ENCODE peak calls at places on chromosomes 1 and 21, in seven cellular contexts. O is psoas muscle, S is brain microvascular endothelial cell, Y is heart left ventricle, G is stomach, C is neural progenitor cell, F is testis. P is an unnamed sample. For H3K36me3, the result is how much of the 10 kb centered on the place peaks cover.

GRCh38 chr1:77659879-77660593 is 22.4 kb downstream of the ZZZ3 start:
- DNase-seq in S (no peak), Y (no peak), F (no peak), C (no peak), O (no peak), G (no peak), P (no peak)

GRCh38 chr1:57072775-57073174 is 107.0 kb upstream of the C8B start:
- DNase-seq in O (no peak), F (no peak), S (no peak), C (no peak), Y (no peak), G (no peak), P (no peak)

GRCh38 chr1:45452503-45452902 is 38.5 kb downstream of the TESK2 start:
- DNase-seq in Y (no peak), O (no peak), G (no peak), S (no peak), C (no peak), F (no peak), P (no peak)

GRCh38 chr21:42232176-42232825 is 13.4 kb downstream of the ABCG1 start:
- DNase-seq in G (no peak), Y (no peak), F (no peak), C (no peak), O (peak), S (no peak), P (no peak)

GRCh38 chr1:41122851-41123518 is 101.5 kb upstream of the SLFNL1 start:
- DNase-seq in C (peak), F (peak), Y (no peak), S (peak), O (no peak), G (peak), P (no peak)

GRCh38 chr1:230031131-230031530 is 35.9 kb upstream of the GALNT2 start:
- DNase-seq in C (no peak), S (peak), Y (no peak), O (no peak), G (no peak), F (no peak), P (no peak)

GRCh38 chr1:47371016-47371517 is 37.5 kb downstream of the CMPK1 start:
- DNase-seq in S (no peak), G (no peak), Y (no peak), O (no peak), F (no peak), C (no peak), P (no peak)

GRCh38 chr1:39086386-39087108 is 60.4 kb downstream of the NDUFS5 start:
- DNase-seq in S (peak), F (no peak), C (no peak), O (no peak), G (no peak), Y (no peak), P (no peak)

GRCh38 chr21:41964171-41964570 is 10.4 kb upstream of the C2CD2 start:
- DNase-seq in O (no peak), C (no peak), G (no peak), Y (no peak), F (peak), S (no peak), P (no peak)

GRCh38 chr1:17437260-17438175 is 2.0 kb downstream of the RCC2 start:
- DNase-seq in O (peak), Y (peak), F (peak), S (no peak), G (peak), C (peak), P (peak)

GRCh38 chr1:216621536-216621935 is 101.7 kb downstream of the ESRRG start:
- DNase-seq in C (no peak), O (no peak), S (no peak), F (no peak), Y (no peak), G (no peak), P (no peak)

GRCh38 chr1:24391882-24392603 is 21.5 kb downstream of the STPG1 start:
- DNase-seq in S (peak), F (peak), Y (peak), C (peak), O (peak), G (peak), P (peak)

GRCh38 chr1:245678866-245679411 is 524.2 kb downstream of the KIF26B start:
- DNase-seq in S (no peak), O (no peak), Y (no peak), G (peak), C (no peak), F (no peak), P (no peak)

GRCh38 chr1:173329747-173330146 is 122.6 kb upstream of the TNFSF4 start:
- DNase-seq in Y (no peak), G (no peak), O (no peak), F (no peak), S (peak), C (no peak), P (no peak)

GRCh38 chr1:58401991-58402390 is 144.5 kb downstream of the OMA1 start:
- DNase-seq in O (no peak), Y (peak), S (no peak), C (no peak), G (no peak), F (no peak), P (no peak)

GRCh38 chr1:11158720-11159321 is 30.3 kb upstream of the ANGPTL7 start:
- DNase-seq in G (no peak), Y (no peak), F (no peak), O (no peak), S (peak), C (no peak), P (no peak)

GRCh38 chr1:235920596-235921375 is 54.1 kb upstream of the LYST start:
- DNase-seq in F (no peak), G (peak), O (no peak), Y (no peak), S (no peak), C (no peak), P (no peak)

GRCh38 chr1:174682419-174683008 is 234.8 kb downstream of the GPR52 start:
- DNase-seq in Y (no peak), C (no peak), S (peak), G (no peak), O (no peak), F (no peak), P (no peak)

GRCh38 chr1:201896951-201897391 is 8.3 kb downstream of the SHISA4 start:
- DNase-seq in Y (peak), G (no peak), C (no peak), S (no peak), F (no peak), O (peak), P (no peak)
- TF ChIP-seq CTCF in Y (no peak), G (no peak), C (no peak), S (peak), F (no peak), O (no peak), P (no peak)

DNA sequence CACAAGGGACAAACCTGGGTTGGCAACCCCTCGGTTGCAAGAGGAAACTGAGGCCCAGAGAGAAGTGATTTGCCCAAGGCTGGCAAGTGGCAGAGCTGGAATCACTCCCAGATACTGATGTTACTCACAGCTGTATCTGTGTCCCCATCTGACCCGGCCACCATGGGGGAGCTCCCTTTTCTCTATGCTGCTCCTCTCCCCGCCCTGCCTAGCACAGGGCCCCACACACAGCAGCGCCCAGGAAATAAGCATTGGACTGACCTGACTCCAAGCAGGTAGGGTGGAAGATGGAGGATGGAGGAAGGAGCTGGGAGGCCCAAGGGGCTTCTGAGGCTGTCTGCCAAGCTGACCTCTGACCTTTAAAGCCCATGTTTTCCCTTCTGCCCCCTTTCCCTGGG is 3.0 kb upstream of the FBLIM1 start:
- DNase-seq in G (no peak), O (no peak), Y (no peak), F (no peak), C (no peak), S (no peak), P (no peak)
- H3K4me3 ChIP-seq in G (no peak), O (no peak), Y (no peak), F (no peak), C (no peak), S (no peak), P (no peak)

DNA sequence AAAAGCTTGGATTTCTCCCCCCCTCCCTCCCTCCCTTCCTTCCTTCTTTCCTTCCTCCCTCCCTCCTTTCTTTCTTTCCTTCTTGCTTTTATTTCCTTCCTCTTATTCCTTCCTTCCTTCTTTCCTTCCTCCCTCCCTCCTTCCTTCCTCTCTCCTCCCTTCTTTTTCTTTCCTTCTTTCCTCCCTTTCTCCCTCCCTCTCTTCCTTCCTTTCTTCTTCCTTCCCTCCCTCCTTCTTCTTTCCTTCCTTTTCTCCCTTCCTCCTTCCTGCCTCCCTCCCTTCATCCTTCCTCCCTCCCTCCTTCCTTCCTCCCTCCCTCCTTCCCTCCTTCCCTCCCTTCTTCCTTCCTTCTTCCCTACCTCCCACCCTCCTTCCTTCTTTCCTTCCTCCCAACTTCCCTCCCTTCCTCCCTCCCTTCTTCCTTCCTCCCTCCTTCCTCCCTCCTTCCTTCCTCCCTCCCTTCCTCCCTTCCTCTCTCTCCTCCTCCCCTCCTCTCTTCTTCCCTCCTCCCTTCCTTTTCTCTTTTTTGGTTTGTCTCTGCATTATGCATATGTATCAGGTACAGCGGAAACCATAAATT is 22.8 kb downstream of the WDR64 start:
- DNase-seq in C (no peak), S (no peak), O (no peak), G (no peak), Y (no peak), F (no peak), P (no peak)
- H3K36me3 ChIP-seq in C (under half), S (under half), O (under half), G (under half), Y (under half), F (under half), P (under half)

GRCh38 chr1:26160527-26161407 is 1.9 kb downstream of the FAM110D start:
- DNase-seq in O (no peak), F (no peak), C (no peak), S (no peak), G (no peak), Y (no peak), P (no peak)

GRCh38 chr1:26159113-26160039 is 497 bp downstream of the FAM110D start:
- DNase-seq in O (no peak), C (no peak), F (no peak), Y (peak), S (no peak), G (no peak), P (no peak)

GRCh38 chr1:26163684-26164035 is 4.8 kb downstream of the FAM110D start:
- DNase-seq in G (no peak), O (no peak), F (no peak), C (no peak), S (no peak), Y (no peak), P (no peak)

GRCh38 chr1:26162220-26162703 is 3.4 kb downstream of the FAM110D start:
- DNase-seq in Y (no peak), O (no peak), G (no peak), S (no peak), F (no peak), C (no peak), P (no peak)

GRCh38 chr1:26161408-26162219 is 2.7 kb downstream of the FAM110D start:
- DNase-seq in O (peak), S (no peak), Y (peak), G (peak), F (peak), C (peak), P (peak)
- TF ChIP-seq CTCF in O (peak), S (no peak), Y (peak), G (no peak), F (no peak), C (peak), P (peak)

P was measured in ovary.